ENCODE peak calls at places on chromosomes 3 and 15, in five cellular contexts. One of them, this sample, is unnamed.

GRCh38 chr15:36675008-36675407 is 95.6 kb downstream of the CDIN1 start:
- DNase-seq in GM20000: no peak
- DNase-seq in EH: no peak
- DNase-seq in B cell: no peak
- DNase-seq in suprapubic skin: no peak
- DNase-seq in this sample: no peak

GRCh38 chr15:70086636-70087035 is 11.1 kb downstream of the TLE3 start:
- DNase-seq in suprapubic skin: no peak
- DNase-seq in EH: no peak
- DNase-seq in GM20000: no peak
- DNase-seq in B cell: peak
- DNase-seq in this sample: no peak

GRCh38 chr3:126678691-126679317 is 23.9 kb upstream of the TXNRD3 start:
- DNase-seq in EH: no peak
- DNase-seq in suprapubic skin: no peak
- DNase-seq in GM20000: no peak
- DNase-seq in B cell: no peak
- DNase-seq in this sample: no peak

GRCh38 chr3:59192473-59192872 is 142.6 kb upstream of the CFAP20DC start:
- DNase-seq in B cell: no peak
- DNase-seq in suprapubic skin: no peak
- DNase-seq in EH: peak
- DNase-seq in GM20000: no peak
- DNase-seq in this sample: no peak

GRCh38 chr15:33675246-33675645 is 293.1 kb upstream of the CHRM5 start:
- DNase-seq in GM20000: peak
- DNase-seq in EH: peak
- DNase-seq in suprapubic skin: no peak
- DNase-seq in B cell: no peak
- DNase-seq in this sample: no peak

GRCh38 chr3:45064512-45065372 is 38.6 kb downstream of the CLEC3B start:
- DNase-seq in EH: peak
- DNase-seq in B cell: no peak
- DNase-seq in suprapubic skin: no peak
- DNase-seq in GM20000: no peak
- DNase-seq in this sample: no peak

GRCh38 chr15:52112203-52112750 is 298 bp downstream of the BCL2L10 start:
- DNase-seq in EH: peak
- DNase-seq in GM20000: peak
- DNase-seq in B cell: no peak
- DNase-seq in suprapubic skin: no peak
- DNase-seq in this sample: peak

GRCh38 chr3:159263750-159264561 is 462.1 kb downstream of the MFSD1 start:
- DNase-seq in GM20000: peak
- DNase-seq in EH: peak
- DNase-seq in suprapubic skin: no peak
- DNase-seq in B cell: no peak
- DNase-seq in this sample: no peak

GRCh38 chr3:76997733-76998132 is 42.2 kb upstream of the ROBO2 start:
- DNase-seq in B cell: no peak
- DNase-seq in suprapubic skin: no peak
- DNase-seq in EH: no peak
- DNase-seq in GM20000: no peak
- DNase-seq in this sample: no peak

GRCh38 chr3:48406443-48407431 is 23.1 kb downstream of the PLXNB1 start:
- DNase-seq in suprapubic skin: no peak
- DNase-seq in B cell: no peak
- DNase-seq in EH: no peak
- DNase-seq in GM20000: peak
- DNase-seq in this sample: peak

GRCh38 chr3:13015286-13016082 is 57.7 kb downstream of the IQSEC1 start:
- DNase-seq in B cell: peak
- DNase-seq in suprapubic skin: peak
- DNase-seq in EH: no peak
- DNase-seq in GM20000: no peak
- DNase-seq in this sample: no peak

GRCh38 chr15:98840010-98840409 is 167.6 kb downstream of the PGPEP1L start:
- DNase-seq in GM20000: no peak
- DNase-seq in EH: no peak
- DNase-seq in suprapubic skin: no peak
- DNase-seq in B cell: no peak
- DNase-seq in this sample: no peak

GRCh38 chr15:44317423-44317822 is 28.9 kb downstream of the GOLM2 start:
- DNase-seq in EH: no peak
- DNase-seq in B cell: no peak
- DNase-seq in suprapubic skin: no peak
- DNase-seq in GM20000: no peak
- DNase-seq in this sample: no peak

GRCh38 chr3:71784914-71785593 is at the start of gene PROK2:
- DNase-seq in B cell: no peak
- DNase-seq in GM20000: peak
- DNase-seq in EH: no peak
- DNase-seq in suprapubic skin: no peak
- DNase-seq in this sample: no peak

GRCh38 chr3:183502782-183503181 is 52.7 kb downstream of the KLHL6 start:
- DNase-seq in B cell: no peak
- DNase-seq in suprapubic skin: peak
- DNase-seq in EH: peak
- DNase-seq in GM20000: no peak
- DNase-seq in this sample: no peak

GRCh38 chr15:64845183-64845611 is 3.5 kb downstream of the PLEKHO2 start:
- DNase-seq in GM20000: no peak
- DNase-seq in EH: peak
- DNase-seq in suprapubic skin: no peak
- DNase-seq in B cell: no peak
- DNase-seq in this sample: no peak

GRCh38 chr3:166706094-166706493 is 674.0 kb downstream of the ZBBX start:
- DNase-seq in GM20000: no peak
- DNase-seq in B cell: no peak
- DNase-seq in EH: no peak
- DNase-seq in suprapubic skin: no peak
- DNase-seq in this sample: no peak

GRCh38 chr3:11335056-11335608 is 62.9 kb downstream of the ATG7 start:
- DNase-seq in EH: peak
- DNase-seq in GM20000: peak
- DNase-seq in B cell: peak
- DNase-seq in suprapubic skin: no peak
- DNase-seq in this sample: peak

GRCh38 chr3:133827684-133828083 is 22.1 kb downstream of the SRPRB start:
- DNase-seq in EH: no peak
- DNase-seq in suprapubic skin: no peak
- DNase-seq in B cell: no peak
- DNase-seq in GM20000: no peak
- DNase-seq in this sample: no peak

GRCh38 chr3:120143676-120144075 is 49.4 kb upstream of the GSK3B start:
- DNase-seq in EH: no peak
- DNase-seq in suprapubic skin: no peak
- DNase-seq in GM20000: no peak
- DNase-seq in B cell: no peak
- DNase-seq in this sample: no peak

GRCh38 chr3:11478167-11478566 is 165.5 kb downstream of the VGLL4 start:
- DNase-seq in GM20000: no peak
- DNase-seq in EH: no peak
- DNase-seq in suprapubic skin: no peak
- DNase-seq in B cell: no peak
- DNase-seq in this sample: no peak

GRCh38 chr15:39242345-39242744 is 338.5 kb upstream of the THBS1 start:
- DNase-seq in EH: peak
- DNase-seq in GM20000: no peak
- DNase-seq in suprapubic skin: no peak
- DNase-seq in B cell: no peak
- DNase-seq in this sample: no peak

GRCh38 chr15:77402740-77403379 is 17.0 kb downstream of the PEAK1 start:
- DNase-seq in suprapubic skin: no peak
- DNase-seq in GM20000: no peak
- DNase-seq in EH: peak
- DNase-seq in B cell: no peak
- DNase-seq in this sample: no peak

GRCh38 chr15:67109141-67110034 is 44.0 kb downstream of the SMAD3 start:
- DNase-seq in GM20000: peak
- DNase-seq in EH: peak
- DNase-seq in B cell: peak
- DNase-seq in suprapubic skin: no peak
- DNase-seq in this sample: peak

GRCh38 chr3:152156880-152157279 is 111.8 kb upstream of the MBNL1 start:
- DNase-seq in EH: no peak
- DNase-seq in B cell: no peak
- DNase-seq in suprapubic skin: no peak
- DNase-seq in GM20000: peak
- DNase-seq in this sample: no peak

GRCh38 chr3:69558912-69559311 is 173.0 kb upstream of the FRMD4B start:
- DNase-seq in B cell: no peak
- DNase-seq in GM20000: no peak
- DNase-seq in EH: peak
- DNase-seq in suprapubic skin: peak
- DNase-seq in this sample: no peak

GRCh38 chr3:52090131-52090548 is 33.8 kb upstream of the DUSP7 start:
- DNase-seq in EH: peak
- DNase-seq in GM20000: no peak
- DNase-seq in suprapubic skin: no peak
- DNase-seq in B cell: no peak
- DNase-seq in this sample: no peak

GRCh38 chr3:197598404-197598980 is 42.7 kb upstream of the BDH1 start:
- DNase-seq in GM20000: no peak
- DNase-seq in suprapubic skin: no peak
- DNase-seq in B cell: no peak
- DNase-seq in EH: no peak
- DNase-seq in this sample: no peak

This sample was measured in lower leg skin.